ENCODE peak calls at places on chromosome 2, in six cellular contexts. N, W, H, S, K and Z are unnamed samples. For H3K4me1, the result is how much of the 10 kb centered on the place peaks cover.

GRCh38 chr2:231701456-231702373 is 6.6 kb upstream of the PTMA start:
- DNase-seq in W (no peak), N (no peak), K (peak), S (peak), H (peak), Z (no peak)

GRCh38 chr2:172429351-172429968 is 2.1 kb downstream of the ITGA6 start:
- DNase-seq in H (no peak), W (no peak), S (no peak), K (no peak), N (no peak), Z (no peak)

GRCh38 chr2:101768480-101769077 is 71.1 kb downstream of the MAP4K4 start:
- DNase-seq in W (no peak), S (no peak), N (peak), K (no peak), H (no peak), Z (no peak)

GRCh38 chr2:226837787-226838603 is 2.1 kb downstream of the RHBDD1 start:
- DNase-seq in K (no peak), W (no peak), S (no peak), N (no peak), H (no peak), Z (no peak)

GRCh38 chr2:17979707-17980106 is 101.2 kb downstream of the KCNS3 start:
- DNase-seq in H (no peak), W (peak), S (no peak), N (no peak), K (no peak), Z (no peak)

GRCh38 chr2:214587442-214587841 is 176.6 kb downstream of the VWC2L start:
- DNase-seq in S (no peak), W (no peak), K (no peak), N (no peak), H (no peak), Z (no peak)

GRCh38 chr2:124810132-124810531 is 785.0 kb downstream of the CNTNAP5 start:
- DNase-seq in S (no peak), K (no peak), W (no peak), H (no peak), N (no peak), Z (no peak)

GRCh38 chr2:100742884-100743283 is 77.1 kb upstream of the NPAS2 start:
- DNase-seq in H (no peak), N (no peak), K (no peak), S (peak), W (peak), Z (no peak)

GRCh38 chr2:240820014-240820606 is at the start of gene KIF1A:
- DNase-seq in S (no peak), H (peak), N (no peak), K (no peak), W (no peak), Z (no peak)

GRCh38 chr2:195304310-195304709 is 352.7 kb upstream of the SLC39A10 start:
- DNase-seq in S (no peak), N (no peak), H (no peak), W (no peak), K (no peak), Z (no peak)

GRCh38 chr2:208040199-208041171 is 15.2 kb upstream of the PLEKHM3 start:
- DNase-seq in H (peak), K (peak), N (peak), W (peak), S (peak), Z (peak)

GRCh38 chr2:221124542-221125235 is 447.4 kb downstream of the EPHA4 start:
- DNase-seq in N (no peak), W (no peak), H (no peak), S (no peak), K (no peak), Z (no peak)

GRCh38 chr2:120110507-120110906 is 97.6 kb downstream of the EPB41L5 start:
- DNase-seq in S (peak), N (no peak), H (no peak), W (no peak), K (no peak), Z (no peak)

GRCh38 chr2:98459776-98460175 is 15.1 kb downstream of the INPP4A start:
- DNase-seq in S (no peak), W (no peak), N (no peak), H (no peak), K (peak), Z (no peak)

GRCh38 chr2:56714400-56714799 is 530.6 kb downstream of the CCDC85A start:
- DNase-seq in S (no peak), H (no peak), K (no peak), W (no peak), N (no peak), Z (no peak)

GRCh38 chr2:214130115-214130514 is 280.7 kb upstream of the VWC2L start:
- DNase-seq in N (no peak), H (peak), K (no peak), W (no peak), S (no peak), Z (no peak)

GRCh38 chr2:203533696-203534471 is 1.2 kb downstream of the RAPH1 start:
- DNase-seq in S (no peak), H (no peak), W (peak), N (peak), K (no peak), Z (no peak)

GRCh38 chr2:68714866-68715265 is 19.7 kb upstream of the ARHGAP25 start:
- DNase-seq in H (no peak), W (no peak), S (peak), N (no peak), K (peak), Z (peak)

GRCh38 chr2:46132996-46133395 is 164.2 kb upstream of the EPAS1 start:
- DNase-seq in N (no peak), K (no peak), H (no peak), W (no peak), S (no peak), Z (no peak)

GRCh38 chr2:127219716-127220090 is 396 bp downstream of the CYP27C1 start:
- DNase-seq in W (no peak), N (no peak), S (peak), K (peak), H (no peak), Z (no peak)

GRCh38 chr2:241767464-241768250 is 9.0 kb upstream of the GAL3ST2 start:
- DNase-seq in W (no peak), S (no peak), H (no peak), N (no peak), K (peak), Z (no peak)

GRCh38 chr2:57160976-57161375 is 885.6 kb upstream of the VRK2 start:
- DNase-seq in N (no peak), S (no peak), H (no peak), W (no peak), K (no peak), Z (no peak)

GRCh38 chr2:164485541-164485940 is 135.7 kb downstream of the GRB14 start:
- DNase-seq in S (no peak), H (no peak), W (no peak), K (no peak), N (no peak), Z (no peak)

GRCh38 chr2:223109341-223109740 is 57.4 kb downstream of the KCNE4 start:
- DNase-seq in W (peak), S (no peak), H (no peak), K (no peak), N (no peak), Z (no peak)

GRCh38 chr2:106869512-106870276 is 16.3 kb downstream of the ST6GAL2 start:
- DNase-seq in S (no peak), W (no peak), N (no peak), H (no peak), K (no peak), Z (no peak)

GRCh38 chr2:8550481-8550880 is 131.4 kb upstream of the ID2 start:
- DNase-seq in S (no peak), H (peak), N (no peak), K (peak), W (no peak), Z (no peak)

GRCh38 chr2:158953926-158954763 is 14.3 kb upstream of the TANC1 start:
- DNase-seq in K (peak), S (peak), W (peak), N (no peak), H (peak), Z (peak)

GRCh38 chr2:176122633-176123482 is at the start of gene HOXD9:
- DNase-seq in K (peak), S (no peak), W (peak), N (no peak), H (no peak), Z (peak)

GRCh38 chr2:59301466-59302402 is 1060.6 kb upstream of the FANCL start:
- DNase-seq in H (peak), S (peak), N (peak), K (peak), W (peak), Z (no peak)

GRCh38 chr2:239940861-239941570 is 84.1 kb downstream of the NDUFA10 start:
- DNase-seq in S (no peak), H (peak), K (peak), W (no peak), N (no peak), Z (no peak)

GRCh38 chr2:45930396-45930792 is 278.9 kb downstream of the PRKCE start:
- DNase-seq in W (peak), H (no peak), N (no peak), S (no peak), K (no peak), Z (no peak)

GRCh38 chr2:132670104-132670960 is at the start of gene LYPD1:
- DNase-seq in W (peak), H (peak), K (peak), S (no peak), N (no peak), Z (peak)

GRCh38 chr2:56009758-56010534 is 86.4 kb upstream of the EFEMP1 start:
- DNase-seq in W (peak), N (no peak), H (no peak), K (no peak), S (no peak), Z (no peak)

GRCh38 chr2:106885981-106886915 is at the start of gene ST6GAL2:
- DNase-seq in N (no peak), W (no peak), S (peak), H (no peak), K (no peak), Z (no peak)

GRCh38 chr2:170869461-170869860 is 52.8 kb downstream of the GAD1 start:
- DNase-seq in S (no peak), N (no peak), W (no peak), H (no peak), K (no peak), Z (no peak)

GRCh38 chr2:174842496-174842895 is 78.2 kb upstream of the CHRNA1 start:
- DNase-seq in K (no peak), W (no peak), N (no peak), H (no peak), S (no peak), Z (no peak)

GRCh38 chr2:42758751-42759150 is 5.2 kb downstream of the OXER1 start:
- DNase-seq in K (no peak), S (no peak), H (no peak), W (no peak), N (no peak), Z (no peak)

GRCh38 chr2:240705204-240705781 is 13.6 kb downstream of the AQP12A start:
- DNase-seq in W (no peak), N (no peak), H (no peak), K (no peak), S (no peak), Z (no peak)

GRCh38 chr2:69483024-69483423 is 45.8 kb upstream of the NFU1 start:
- DNase-seq in W (peak), N (no peak), S (no peak), H (no peak), K (no peak), Z (no peak)

DNA sequence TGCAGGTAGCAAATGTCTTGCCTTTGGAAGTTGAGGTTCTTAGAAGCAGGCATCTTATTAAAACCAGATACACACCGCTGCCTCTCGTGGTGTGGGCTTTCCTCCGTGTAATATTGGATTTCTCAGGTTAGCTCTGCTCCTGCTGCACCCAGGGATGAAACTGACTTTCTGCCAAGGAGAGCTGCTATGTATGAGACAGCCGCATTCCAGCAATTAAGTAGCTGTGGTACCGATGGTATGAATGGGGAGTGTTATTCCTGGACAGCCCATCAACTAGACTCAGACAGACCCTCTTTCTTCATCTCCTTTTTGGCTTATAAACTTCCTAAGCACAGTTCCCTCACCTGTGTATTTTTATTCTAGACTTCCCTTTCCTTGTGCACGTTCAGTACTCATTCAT is 6.8 kb upstream of the EHD3 start:
- DNase-seq in N (no peak), S (no peak), K (no peak), W (no peak), H (no peak), Z (no peak)
- H3K4me3 ChIP-seq in N (no peak), S (no peak), K (no peak), W (no peak), H (no peak), Z (no peak)

DNA sequence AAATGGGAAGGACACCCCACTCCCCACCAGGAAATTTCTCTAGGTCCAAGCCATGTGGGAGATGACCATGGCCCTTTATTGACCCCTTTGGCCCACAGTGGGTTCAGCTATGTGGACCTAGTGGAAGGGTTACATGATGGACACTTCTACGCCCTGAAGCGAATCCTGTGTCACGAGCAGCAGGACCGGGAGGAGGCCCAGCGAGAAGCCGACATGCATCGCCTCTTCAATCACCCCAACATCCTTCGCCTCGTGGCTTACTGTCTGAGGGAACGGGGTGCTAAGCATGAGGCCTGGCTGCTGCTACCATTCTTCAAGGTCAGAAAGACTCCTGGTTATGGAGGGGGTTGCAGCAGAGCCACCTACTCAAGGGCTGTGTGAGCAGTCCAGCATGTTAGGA is 1.3 kb downstream of the STK16 start:
- DNase-seq in H (no peak), N (no peak), K (no peak), S (no peak), W (no peak), Z (no peak)
- H3K4me1 ChIP-seq in H (half or more), N (half or more), K (half or more), S (under half), W (under half), Z (under half)

GRCh38 chr2:238285653-238286082 is 2.7 kb downstream of the PER2 start:
- DNase-seq in S (peak), K (peak), W (peak), N (no peak), H (peak), Z (peak)
- H3K4me3 ChIP-seq in S (no peak), K (no peak), W (no peak), N (no peak), H (no peak), Z (no peak)

GRCh38 chr2:160474319-160474645 is 19.3 kb downstream of the RBMS1 start:
- DNase-seq in S (no peak), W (peak), H (no peak), K (no peak), N (peak), Z (no peak)
- H3K4me1 ChIP-seq in S (under half), W (half or more), H (under half), K (half or more), N (half or more), Z (under half)

DNA sequence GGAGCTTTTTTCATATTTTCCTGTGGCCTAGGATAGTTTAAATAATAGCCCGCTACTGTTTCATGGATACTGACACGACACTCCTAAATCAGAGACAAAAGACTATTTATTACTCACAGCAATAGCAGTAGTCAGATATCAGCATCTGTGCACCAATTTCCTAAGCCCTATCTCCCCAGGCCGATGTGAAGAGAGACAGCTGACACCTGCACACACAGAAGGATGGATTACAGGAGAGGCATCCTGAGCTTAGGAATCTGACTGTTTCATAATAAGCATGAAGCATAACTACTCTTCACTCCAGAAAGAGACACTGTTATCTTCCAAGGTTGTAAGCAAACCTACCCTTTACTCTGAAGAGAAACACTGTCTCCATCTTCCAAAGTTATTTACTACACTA is 105.4 kb downstream of the ATL2 start:
- DNase-seq in N (no peak), H (no peak), K (no peak), W (no peak), S (no peak), Z (no peak)
- H3K4me3 ChIP-seq in N (no peak), H (no peak), K (no peak), W (no peak), S (no peak), Z (no peak)